ENCODE peak calls at places on chromosomes 13 and 19, in nine cellular contexts. One of them, this sample, is unnamed.

GRCh38 chr19:46860846-46861690 is at the start of gene ARHGAP35:
- DNase-seq in psoas muscle: peak
- DNase-seq in fibroblast of pulmonary artery: no peak
- DNase-seq in HAP-1: peak
- DNase-seq in A549: peak
- DNase-seq in astrocyte of the spinal cord: no peak
- DNase-seq in Caco-2: peak
- DNase-seq in upper lobe of right lung: peak
- DNase-seq in mammary epithelial cell: no peak
- DNase-seq in this sample: peak

GRCh38 chr19:10737680-10738079 is 19.8 kb downstream of the DNM2 start:
- DNase-seq in psoas muscle: no peak
- DNase-seq in fibroblast of pulmonary artery: no peak
- DNase-seq in HAP-1: no peak
- DNase-seq in A549: no peak
- DNase-seq in astrocyte of the spinal cord: no peak
- DNase-seq in Caco-2: no peak
- DNase-seq in upper lobe of right lung: no peak
- DNase-seq in mammary epithelial cell: no peak
- DNase-seq in this sample: no peak

GRCh38 chr19:22545751-22546150 is 88.4 kb upstream of the ZNF492 start:
- DNase-seq in psoas muscle: no peak
- DNase-seq in fibroblast of pulmonary artery: peak
- DNase-seq in HAP-1: no peak
- DNase-seq in A549: peak
- DNase-seq in astrocyte of the spinal cord: no peak
- DNase-seq in Caco-2: peak
- DNase-seq in upper lobe of right lung: no peak
- DNase-seq in mammary epithelial cell: peak
- DNase-seq in this sample: peak

GRCh38 chr13:79900356-79900755 is 419.4 kb downstream of the NDFIP2 start:
- DNase-seq in psoas muscle: no peak
- DNase-seq in fibroblast of pulmonary artery: no peak
- DNase-seq in HAP-1: no peak
- DNase-seq in A549: no peak
- DNase-seq in astrocyte of the spinal cord: no peak
- DNase-seq in Caco-2: no peak
- DNase-seq in upper lobe of right lung: no peak
- DNase-seq in mammary epithelial cell: no peak
- DNase-seq in this sample: no peak

GRCh38 chr13:40228981-40229380 is 437.5 kb downstream of the FOXO1 start:
- DNase-seq in psoas muscle: no peak
- DNase-seq in fibroblast of pulmonary artery: no peak
- DNase-seq in HAP-1: no peak
- DNase-seq in A549: no peak
- DNase-seq in astrocyte of the spinal cord: no peak
- DNase-seq in Caco-2: no peak
- DNase-seq in upper lobe of right lung: no peak
- DNase-seq in mammary epithelial cell: no peak
- DNase-seq in this sample: no peak

GRCh38 chr13:29537736-29538624 is 57.5 kb downstream of the SLC7A1 start:
- DNase-seq in psoas muscle: no peak
- DNase-seq in fibroblast of pulmonary artery: no peak
- DNase-seq in HAP-1: no peak
- DNase-seq in A549: no peak
- DNase-seq in astrocyte of the spinal cord: no peak
- DNase-seq in Caco-2: no peak
- DNase-seq in upper lobe of right lung: no peak
- DNase-seq in mammary epithelial cell: no peak
- DNase-seq in this sample: no peak

GRCh38 chr19:48720613-48721296 is 1.2 kb upstream of the MAMSTR start:
- DNase-seq in psoas muscle: peak
- DNase-seq in fibroblast of pulmonary artery: peak
- DNase-seq in HAP-1: peak
- DNase-seq in A549: peak
- DNase-seq in astrocyte of the spinal cord: peak
- DNase-seq in Caco-2: peak
- DNase-seq in upper lobe of right lung: peak
- DNase-seq in mammary epithelial cell: peak
- DNase-seq in this sample: peak

GRCh38 chr13:102758842-102759241 is 14.7 kb downstream of the TEX30 start:
- DNase-seq in psoas muscle: no peak
- DNase-seq in fibroblast of pulmonary artery: no peak
- DNase-seq in HAP-1: no peak
- DNase-seq in A549: no peak
- DNase-seq in astrocyte of the spinal cord: no peak
- DNase-seq in Caco-2: no peak
- DNase-seq in upper lobe of right lung: no peak
- DNase-seq in mammary epithelial cell: no peak
- DNase-seq in this sample: no peak

GRCh38 chr13:73740681-73741080 is 393.5 kb downstream of the KLF12 start:
- DNase-seq in psoas muscle: no peak
- DNase-seq in fibroblast of pulmonary artery: peak
- DNase-seq in HAP-1: no peak
- DNase-seq in A549: no peak
- DNase-seq in astrocyte of the spinal cord: peak
- DNase-seq in Caco-2: no peak
- DNase-seq in upper lobe of right lung: no peak
- DNase-seq in mammary epithelial cell: no peak
- DNase-seq in this sample: peak

GRCh38 chr13:43072394-43072793 is 49.0 kb downstream of the DNAJC15 start:
- DNase-seq in psoas muscle: peak
- DNase-seq in fibroblast of pulmonary artery: peak
- DNase-seq in HAP-1: no peak
- DNase-seq in A549: no peak
- DNase-seq in astrocyte of the spinal cord: no peak
- DNase-seq in Caco-2: no peak
- DNase-seq in upper lobe of right lung: no peak
- DNase-seq in mammary epithelial cell: no peak
- DNase-seq in this sample: peak

GRCh38 chr19:4066682-4067395 is at the start of gene ZBTB7A:
- DNase-seq in psoas muscle: peak
- DNase-seq in fibroblast of pulmonary artery: peak
- DNase-seq in HAP-1: peak
- DNase-seq in A549: peak
- DNase-seq in astrocyte of the spinal cord: peak
- DNase-seq in Caco-2: peak
- DNase-seq in upper lobe of right lung: peak
- DNase-seq in mammary epithelial cell: peak
- DNase-seq in this sample: peak

GRCh38 chr13:36925603-36926002 is 5.6 kb upstream of the SMAD9 start:
- DNase-seq in psoas muscle: no peak
- DNase-seq in fibroblast of pulmonary artery: no peak
- DNase-seq in HAP-1: no peak
- DNase-seq in A549: no peak
- DNase-seq in astrocyte of the spinal cord: no peak
- DNase-seq in Caco-2: no peak
- DNase-seq in upper lobe of right lung: no peak
- DNase-seq in mammary epithelial cell: no peak
- DNase-seq in this sample: no peak

GRCh38 chr19:48325265-48325910 is at the start of gene EMP3:
- DNase-seq in psoas muscle: peak
- DNase-seq in fibroblast of pulmonary artery: peak
- DNase-seq in HAP-1: peak
- DNase-seq in A549: peak
- DNase-seq in astrocyte of the spinal cord: peak
- DNase-seq in Caco-2: peak
- DNase-seq in upper lobe of right lung: peak
- DNase-seq in mammary epithelial cell: peak
- DNase-seq in this sample: peak

GRCh38 chr19:47414469-47414868 is 4.9 kb downstream of the MEIS3 start:
- DNase-seq in psoas muscle: no peak
- DNase-seq in fibroblast of pulmonary artery: no peak
- DNase-seq in HAP-1: no peak
- DNase-seq in A549: no peak
- DNase-seq in astrocyte of the spinal cord: no peak
- DNase-seq in Caco-2: peak
- DNase-seq in upper lobe of right lung: no peak
- DNase-seq in mammary epithelial cell: no peak
- DNase-seq in this sample: no peak

GRCh38 chr13:80196756-80197155 is 144.2 kb downstream of the SPRY2 start:
- DNase-seq in psoas muscle: no peak
- DNase-seq in fibroblast of pulmonary artery: peak
- DNase-seq in HAP-1: no peak
- DNase-seq in A549: no peak
- DNase-seq in astrocyte of the spinal cord: no peak
- DNase-seq in Caco-2: no peak
- DNase-seq in upper lobe of right lung: no peak
- DNase-seq in mammary epithelial cell: no peak
- DNase-seq in this sample: no peak

DNA sequence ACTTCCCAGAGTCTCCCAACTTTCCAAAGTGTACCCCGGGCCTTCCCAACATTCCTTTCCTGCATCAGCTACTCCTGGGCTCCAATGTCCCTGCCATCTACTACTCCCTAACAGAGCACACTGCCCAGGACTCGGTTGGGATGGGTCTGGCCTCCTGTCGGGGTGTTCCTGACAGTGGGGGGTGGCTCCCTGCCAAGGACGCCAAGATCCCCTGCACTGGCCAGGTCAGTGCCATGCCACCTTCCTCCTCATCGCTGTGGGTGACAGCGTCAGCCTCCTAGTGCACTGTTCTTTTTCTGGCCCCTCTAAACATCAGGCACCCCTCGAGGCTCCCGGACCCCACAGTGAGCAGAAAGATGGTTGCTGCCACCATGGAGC is 13.8 kb downstream of the EPS15L1 start:
- DNase-seq in psoas muscle: peak
- DNase-seq in fibroblast of pulmonary artery: no peak
- DNase-seq in HAP-1: no peak
- DNase-seq in A549: no peak
- DNase-seq in astrocyte of the spinal cord: no peak
- DNase-seq in Caco-2: no peak
- DNase-seq in upper lobe of right lung: no peak
- DNase-seq in mammary epithelial cell: no peak
- DNase-seq in this sample: no peak
- H3K4me3 ChIP-seq in psoas muscle: peak
- H3K4me3 ChIP-seq in fibroblast of pulmonary artery: no peak
- H3K4me3 ChIP-seq in HAP-1: no peak
- H3K4me3 ChIP-seq in A549: no peak
- H3K4me3 ChIP-seq in astrocyte of the spinal cord: no peak
- H3K4me3 ChIP-seq in Caco-2: no peak
- H3K4me3 ChIP-seq in upper lobe of right lung: no peak
- H3K4me3 ChIP-seq in mammary epithelial cell: no peak
- H3K4me3 ChIP-seq in this sample: no peak

DNA sequence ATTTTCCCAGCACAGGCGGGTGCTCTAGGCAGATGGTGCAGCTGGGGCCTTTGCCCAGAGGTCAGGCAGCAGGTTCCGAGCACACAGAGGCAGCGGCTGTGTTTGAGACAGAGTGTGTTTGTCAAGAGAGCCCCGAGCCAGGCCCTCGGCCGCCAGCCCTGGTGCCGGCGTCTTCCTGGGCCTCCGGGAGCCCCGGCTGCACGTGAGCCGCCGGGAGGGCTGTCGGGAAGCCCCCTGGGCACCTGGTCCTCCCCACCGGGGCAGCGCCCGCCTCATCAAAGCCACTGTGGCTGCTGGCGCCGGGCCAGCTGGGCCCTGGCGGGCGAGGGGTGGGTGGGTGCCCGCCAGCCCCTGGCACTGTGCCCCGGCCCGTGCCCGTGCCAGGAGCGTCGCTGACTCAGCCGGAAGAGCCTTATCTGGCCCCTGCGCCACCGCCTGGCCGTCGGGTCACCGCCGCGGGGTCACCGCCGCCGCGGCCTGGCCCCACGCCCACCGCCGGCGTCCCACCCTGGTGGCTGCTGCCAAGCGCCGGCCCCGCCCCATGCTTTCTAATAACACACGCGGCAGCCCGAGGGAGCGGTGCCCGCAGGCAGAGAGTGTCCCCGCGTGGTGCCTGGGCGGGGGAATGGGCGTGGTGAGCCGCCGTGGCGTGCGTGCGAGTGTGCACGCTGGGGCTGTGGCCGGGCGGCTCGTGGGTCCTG is 14.9 kb downstream of the ARID3A start:
- DNase-seq in psoas muscle: peak
- DNase-seq in fibroblast of pulmonary artery: no peak
- DNase-seq in HAP-1: no peak
- DNase-seq in A549: no peak
- DNase-seq in astrocyte of the spinal cord: peak
- DNase-seq in Caco-2: no peak
- DNase-seq in upper lobe of right lung: peak
- DNase-seq in mammary epithelial cell: peak
- DNase-seq in this sample: peak
- H3K4me3 ChIP-seq in psoas muscle: peak
- H3K4me3 ChIP-seq in fibroblast of pulmonary artery: no peak
- H3K4me3 ChIP-seq in HAP-1: no peak
- H3K4me3 ChIP-seq in A549: peak
- H3K4me3 ChIP-seq in astrocyte of the spinal cord: no peak
- H3K4me3 ChIP-seq in Caco-2: no peak
- H3K4me3 ChIP-seq in upper lobe of right lung: peak
- H3K4me3 ChIP-seq in mammary epithelial cell: no peak
- H3K4me3 ChIP-seq in this sample: no peak

DNA sequence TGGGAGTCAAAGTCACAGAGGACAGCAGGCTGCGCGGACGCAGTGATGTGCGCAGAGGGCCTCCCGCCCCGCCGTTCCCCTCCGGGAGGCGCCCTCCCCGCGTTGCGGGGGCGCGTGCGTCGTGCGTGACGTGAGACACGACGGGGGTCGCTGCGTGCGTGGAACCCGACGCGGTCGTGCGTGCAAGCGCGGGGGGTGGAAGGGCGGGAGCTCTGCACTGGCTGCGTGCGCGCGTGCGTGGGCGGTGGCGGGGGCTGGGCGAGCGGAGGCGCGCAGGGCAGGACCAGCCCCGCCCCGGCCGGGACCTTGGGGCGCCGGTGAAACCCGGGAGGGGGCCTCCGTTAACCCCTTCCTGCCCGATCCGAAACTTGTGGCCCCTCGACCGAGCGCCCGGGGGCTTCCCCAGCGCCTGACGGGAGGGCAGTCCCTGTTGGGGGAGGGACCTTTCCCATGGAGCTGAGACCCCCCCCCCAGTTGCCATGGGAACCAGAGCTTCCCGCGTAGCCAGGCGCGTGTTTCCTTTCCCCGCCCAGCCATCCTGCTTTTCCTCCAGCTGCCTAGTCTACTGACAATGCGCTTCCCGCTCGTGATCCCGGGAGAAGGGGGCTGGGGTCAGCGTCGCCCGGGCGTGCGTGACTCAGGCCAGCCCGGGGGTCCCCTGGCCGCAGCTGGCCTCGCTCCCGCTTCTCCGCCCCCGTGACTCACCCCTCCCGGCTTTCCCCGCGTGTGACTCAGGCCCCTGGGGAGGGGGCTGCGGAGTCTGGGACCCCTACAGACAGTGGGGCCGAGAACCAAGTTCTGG is 7.3 kb upstream of the HOOK2 start:
- DNase-seq in psoas muscle: peak
- DNase-seq in fibroblast of pulmonary artery: peak
- DNase-seq in HAP-1: peak
- DNase-seq in A549: no peak
- DNase-seq in astrocyte of the spinal cord: peak
- DNase-seq in Caco-2: peak
- DNase-seq in upper lobe of right lung: peak
- DNase-seq in mammary epithelial cell: peak
- DNase-seq in this sample: peak
- H3K4me3 ChIP-seq in psoas muscle: peak
- H3K4me3 ChIP-seq in fibroblast of pulmonary artery: peak
- H3K4me3 ChIP-seq in HAP-1: peak
- H3K4me3 ChIP-seq in A549: peak
- H3K4me3 ChIP-seq in astrocyte of the spinal cord: peak
- H3K4me3 ChIP-seq in Caco-2: peak
- H3K4me3 ChIP-seq in upper lobe of right lung: peak
- H3K4me3 ChIP-seq in mammary epithelial cell: peak
- H3K4me3 ChIP-seq in this sample: peak

GRCh38 chr13:74816737-74817136 is 665.2 kb downstream of the TBC1D4 start:
- DNase-seq in psoas muscle: no peak
- DNase-seq in fibroblast of pulmonary artery: no peak
- DNase-seq in HAP-1: no peak
- DNase-seq in A549: no peak
- DNase-seq in astrocyte of the spinal cord: no peak
- DNase-seq in Caco-2: no peak
- DNase-seq in upper lobe of right lung: no peak
- DNase-seq in mammary epithelial cell: no peak
- DNase-seq in this sample: no peak
- H3K4me3 ChIP-seq in psoas muscle: no peak
- H3K4me3 ChIP-seq in fibroblast of pulmonary artery: no peak
- H3K4me3 ChIP-seq in HAP-1: no peak
- H3K4me3 ChIP-seq in A549: no peak
- H3K4me3 ChIP-seq in astrocyte of the spinal cord: no peak
- H3K4me3 ChIP-seq in Caco-2: no peak
- H3K4me3 ChIP-seq in upper lobe of right lung: no peak
- H3K4me3 ChIP-seq in mammary epithelial cell: no peak
- H3K4me3 ChIP-seq in this sample: no peak